ENCODE peak calls at places on chromosomes 4 and X, in ten cellular contexts. G is fibroblast of lung, Z is heart right ventricle, K is lower lobe of right lung, O is WERI-Rb-1, V is sigmoid colon, W is tibial nerve, M is tibial artery, J is left lung, Q is upper lobe of right lung. I is an unnamed sample. For H3K36me3 and H3K9me3, the result is how much of the 10 kb centered on the place peaks cover.

GRCh38 chr4:158821228-158822009 is 52.6 kb downstream of the FNIP2 start:
- DNase-seq in G (no peak), Z (no peak), K (no peak), O (no peak), V (no peak), W (no peak), M (no peak), J (no peak), Q (no peak), I (no peak)

GRCh38 chrX:110204986-110205385 is 112.9 kb downstream of the AMMECR1 start:
- DNase-seq in G (peak), Z (no peak), K (no peak), O (no peak), V (no peak), W (no peak), M (no peak), J (no peak), Q (no peak), I (no peak)

GRCh38 chr4:78186597-78187543 is 129.7 kb downstream of the FRAS1 start:
- DNase-seq in G (no peak), Z (no peak), K (no peak), O (no peak), V (no peak), W (no peak), M (no peak), J (no peak), Q (no peak), I (no peak)

GRCh38 chr4:41119867-41120295 is 94.5 kb downstream of the APBB2 start:
- DNase-seq in G (no peak), Z (peak), K (no peak), O (no peak), V (no peak), W (peak), M (no peak), J (no peak), Q (no peak), I (no peak)

GRCh38 chrX:13338985-13339384 is 19.1 kb upstream of the ATXN3L start:
- DNase-seq in G (no peak), Z (no peak), K (no peak), O (no peak), V (no peak), W (no peak), M (no peak), J (no peak), Q (no peak), I (no peak)

GRCh38 chrX:24494544-24495113 is 29.5 kb downstream of the PDK3 start:
- DNase-seq in G (peak), Z (no peak), K (no peak), O (no peak), V (peak), W (no peak), M (no peak), J (no peak), Q (no peak), I (peak)

GRCh38 chr4:6573551-6573950 is 1.4 kb upstream of the MAN2B2 start:
- DNase-seq in G (no peak), Z (no peak), K (no peak), O (no peak), V (no peak), W (no peak), M (no peak), J (no peak), Q (no peak), I (no peak)

GRCh38 chrX:129262912-129263311 is 260.4 kb downstream of the SMARCA1 start:
- DNase-seq in G (no peak), Z (no peak), K (no peak), O (peak), V (no peak), W (no peak), M (no peak), J (no peak), Q (no peak), I (no peak)

GRCh38 chr4:15738877-15739276 is 36.0 kb downstream of the BST1 start:
- DNase-seq in G (no peak), Z (no peak), K (no peak), O (no peak), V (no peak), W (no peak), M (no peak), J (no peak), Q (no peak), I (no peak)

GRCh38 chr4:91058345-91058744 is 931.2 kb downstream of the CCSER1 start:
- DNase-seq in G (peak), Z (no peak), K (no peak), O (no peak), V (no peak), W (no peak), M (no peak), J (no peak), Q (no peak), I (no peak)

GRCh38 chr4:10108391-10108790 is 8.2 kb downstream of the WDR1 start:
- DNase-seq in G (no peak), Z (no peak), K (no peak), O (no peak), V (no peak), W (no peak), M (no peak), J (no peak), Q (no peak), I (no peak)
- H3K36me3 ChIP-seq in G (under half), Z (under half), K (half or more), O (half or more), V (under half), W (under half), M (half or more), J (under half), Q (half or more), I (under half)

DNA sequence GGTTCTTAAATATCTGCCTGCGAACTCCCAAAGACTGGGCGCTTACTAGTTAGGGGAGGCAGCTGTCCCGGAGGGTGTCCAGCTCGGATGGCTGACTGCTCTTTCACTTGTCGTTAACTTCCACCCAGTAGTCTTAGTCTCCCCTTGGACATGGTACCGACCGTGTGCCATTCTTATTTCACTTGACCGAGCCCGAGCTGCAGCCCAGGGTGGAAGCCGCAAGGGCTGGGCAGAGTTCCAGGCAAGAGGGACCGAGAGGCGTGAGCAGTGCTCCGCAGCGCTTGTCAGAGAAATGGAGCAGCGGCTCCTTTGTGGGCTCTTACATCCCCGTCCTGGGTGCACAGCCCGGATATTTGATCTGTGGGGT is 347 bp upstream of the SLITRK2 start:
- DNase-seq in G (peak), Z (peak), K (no peak), O (no peak), V (no peak), W (no peak), M (no peak), J (no peak), Q (no peak), I (no peak)
- H3K4me3 ChIP-seq in G (no peak), Z (no peak), K (peak), O (no peak), V (no peak), W (no peak), M (no peak), J (no peak), Q (no peak), I (no peak)

GRCh38 chrX:75911716-75912115 is 126.7 kb upstream of the MAGEE2 start:
- DNase-seq in G (no peak), Z (no peak), K (no peak), O (no peak), V (no peak), W (no peak), M (no peak), J (no peak), Q (no peak), I (no peak)
- H3K9me3 ChIP-seq in G (under half), Z (under half), K (under half), O (under half), V (under half), W (under half), M (under half), J (under half), Q (under half), I (under half)

DNA sequence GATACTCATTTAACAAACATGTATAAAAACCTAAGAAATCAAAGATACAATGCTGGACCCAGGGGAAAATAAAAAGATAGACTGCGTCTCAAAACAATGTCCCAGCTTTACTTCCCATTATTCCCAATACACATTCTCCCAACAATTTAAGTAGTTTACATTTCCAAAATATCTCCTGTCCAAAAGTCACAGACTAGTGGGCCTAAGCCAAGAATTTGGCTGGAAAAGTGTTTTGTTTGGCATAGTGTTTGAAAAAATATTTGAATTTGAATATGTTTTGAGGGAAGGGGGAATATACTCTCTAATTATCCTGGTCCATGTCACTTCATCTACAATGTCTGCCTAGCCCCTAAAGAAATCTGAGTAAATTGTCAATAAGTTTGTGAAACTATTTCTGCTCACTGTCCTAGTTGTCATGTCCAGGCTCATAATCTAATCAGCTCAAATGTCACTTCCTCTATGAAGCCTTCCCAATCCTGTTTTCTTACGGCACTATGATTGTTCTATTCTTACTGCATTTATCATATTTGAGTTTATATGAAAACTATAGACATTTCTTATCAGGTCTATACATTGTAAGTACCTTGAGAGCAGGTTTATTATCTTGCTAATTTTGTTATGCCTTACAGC is 74.4 kb downstream of the SEC24D start:
- DNase-seq in G (no peak), Z (no peak), K (no peak), O (no peak), V (no peak), W (no peak), M (no peak), J (no peak), Q (no peak), I (no peak)
- H3K36me3 ChIP-seq in G (under half), Z (under half), K (half or more), O (under half), V (under half), W (under half), M (under half), J (under half), Q (under half), I (under half)

DNA sequence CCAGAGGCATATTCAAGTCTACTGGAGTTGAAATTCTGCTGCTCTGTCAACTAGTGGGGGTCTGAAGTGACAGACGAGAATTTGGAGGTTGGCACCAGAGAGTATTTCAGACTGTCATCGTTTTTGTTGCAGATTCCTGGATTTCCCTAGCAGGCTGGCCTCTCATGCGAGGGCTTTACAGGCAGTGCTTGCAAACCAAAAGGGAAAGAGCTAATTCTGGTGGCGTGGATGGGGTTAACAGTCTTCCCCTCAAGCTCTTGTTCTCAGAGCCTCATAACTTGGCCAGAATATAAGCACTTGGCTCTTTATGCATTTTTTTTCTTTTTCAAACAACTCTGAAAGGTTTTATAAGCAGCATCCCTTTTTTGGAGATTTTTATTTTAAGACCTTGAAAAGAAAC is at the start of gene SPARCL1:
- DNase-seq in G (peak), Z (peak), K (no peak), O (no peak), V (peak), W (no peak), M (no peak), J (no peak), Q (no peak), I (peak)
- H3K4me3 ChIP-seq in G (peak), Z (peak), K (peak), O (no peak), V (peak), W (peak), M (peak), J (peak), Q (peak), I (peak)

DNA sequence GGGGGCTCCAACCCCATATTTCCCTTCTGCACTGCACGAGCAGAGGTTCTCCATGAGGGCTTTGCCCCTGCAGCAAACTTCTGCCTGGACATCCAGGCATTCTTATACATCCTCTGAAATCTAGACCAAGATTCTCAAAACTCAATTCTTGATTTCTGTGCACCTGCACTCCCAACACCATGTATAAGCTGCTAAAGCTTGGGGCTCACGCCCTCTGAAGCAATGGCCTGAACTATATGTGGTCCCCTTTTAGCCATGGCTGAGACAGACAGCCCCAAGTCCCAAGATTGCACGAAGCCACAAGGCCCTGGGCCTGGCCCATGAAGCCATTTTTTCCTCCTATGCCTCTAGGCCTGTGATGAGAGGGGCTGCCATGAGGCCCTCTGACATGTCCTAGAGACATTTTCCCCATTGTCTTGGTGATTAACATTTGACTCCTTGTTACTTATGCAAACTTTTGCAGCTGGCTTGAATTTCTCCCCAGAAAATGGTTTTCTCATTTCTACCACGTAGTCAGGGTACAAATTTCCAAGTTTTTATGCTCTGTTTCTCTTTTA is 468.0 kb upstream of the SLIT2 start:
- DNase-seq in G (no peak), Z (no peak), K (no peak), O (no peak), V (no peak), W (no peak), M (no peak), J (no peak), Q (no peak), I (no peak)
- H3K9me3 ChIP-seq in G (under half), Z (under half), K (under half), O (under half), V (under half), W (under half), M (under half), J (under half), Q (under half), I (under half)

I was measured in ovary.